ENCODE peak calls at places on chromosomes 2 and 18, in nine cellular contexts. One of them, this sample, is unnamed.

GRCh38 chr2:114010001-114010400 is 120.1 kb downstream of the ACTR3 start:
- DNase-seq in psoas muscle: no peak
- DNase-seq in colonic mucosa: no peak
- DNase-seq in GM13976: no peak
- DNase-seq in lung: no peak
- DNase-seq in choroid plexus epithelial cell: no peak
- DNase-seq in osteocyte: no peak
- DNase-seq in nephron progenitor cell: no peak
- DNase-seq in WTC11: no peak
- DNase-seq in this sample: no peak

GRCh38 chr2:74583504-74583903 is 29.0 kb downstream of the DOK1 start:
- DNase-seq in WTC11: no peak
- DNase-seq in nephron progenitor cell: no peak
- DNase-seq in GM13976: no peak
- DNase-seq in psoas muscle: no peak
- DNase-seq in lung: no peak
- DNase-seq in colonic mucosa: no peak
- DNase-seq in choroid plexus epithelial cell: peak; percentile 52
- DNase-seq in osteocyte: no peak
- DNase-seq in this sample: no peak

GRCh38 chr2:157480182-157480961 is 36.5 kb upstream of the CYTIP start:
- DNase-seq in colonic mucosa: peak; percentile 25
- DNase-seq in nephron progenitor cell: no peak
- DNase-seq in GM13976: peak; percentile 30
- DNase-seq in choroid plexus epithelial cell: peak; percentile 14
- DNase-seq in psoas muscle: peak; percentile 87
- DNase-seq in WTC11: no peak
- DNase-seq in lung: no peak
- DNase-seq in osteocyte: no peak
- DNase-seq in this sample: no peak

GRCh38 chr2:98280376-98281102 is 65.7 kb upstream of the CNGA3 start:
- DNase-seq in WTC11: peak; percentile 30
- DNase-seq in lung: peak; percentile 28
- DNase-seq in nephron progenitor cell: peak; percentile 63
- DNase-seq in colonic mucosa: peak; percentile 84
- DNase-seq in psoas muscle: no peak
- DNase-seq in osteocyte: no peak
- DNase-seq in GM13976: no peak
- DNase-seq in choroid plexus epithelial cell: peak; percentile 7
- DNase-seq in this sample: no peak

GRCh38 chr2:196415384-196415783 is 224.1 kb upstream of the CCDC150 start:
- DNase-seq in nephron progenitor cell: no peak
- DNase-seq in colonic mucosa: no peak
- DNase-seq in GM13976: peak; percentile 47
- DNase-seq in psoas muscle: no peak
- DNase-seq in osteocyte: no peak
- DNase-seq in WTC11: no peak
- DNase-seq in lung: no peak
- DNase-seq in choroid plexus epithelial cell: no peak
- DNase-seq in this sample: no peak

GRCh38 chr18:76558881-76559667 is 64.0 kb upstream of the ZNF516 start:
- DNase-seq in nephron progenitor cell: no peak
- DNase-seq in psoas muscle: no peak
- DNase-seq in osteocyte: peak; percentile 77
- DNase-seq in choroid plexus epithelial cell: no peak
- DNase-seq in colonic mucosa: peak; percentile 69
- DNase-seq in WTC11: no peak
- DNase-seq in lung: no peak
- DNase-seq in GM13976: no peak
- DNase-seq in this sample: no peak

GRCh38 chr2:113910110-113910717 is 20.3 kb downstream of the ACTR3 start:
- DNase-seq in choroid plexus epithelial cell: no peak
- DNase-seq in GM13976: no peak
- DNase-seq in colonic mucosa: no peak
- DNase-seq in psoas muscle: no peak
- DNase-seq in osteocyte: no peak
- DNase-seq in lung: no peak
- DNase-seq in WTC11: no peak
- DNase-seq in nephron progenitor cell: no peak
- DNase-seq in this sample: no peak

GRCh38 chr2:217952409-217952808 is 50.4 kb downstream of the TNS1 start:
- DNase-seq in GM13976: no peak
- DNase-seq in nephron progenitor cell: no peak
- DNase-seq in lung: no peak
- DNase-seq in colonic mucosa: no peak
- DNase-seq in choroid plexus epithelial cell: no peak
- DNase-seq in osteocyte: no peak
- DNase-seq in WTC11: no peak
- DNase-seq in psoas muscle: no peak
- DNase-seq in this sample: no peak

GRCh38 chr2:108370080-108370479 is 7.7 kb upstream of the SULT1C4 start:
- DNase-seq in lung: no peak
- DNase-seq in choroid plexus epithelial cell: no peak
- DNase-seq in colonic mucosa: no peak
- DNase-seq in GM13976: no peak
- DNase-seq in nephron progenitor cell: no peak
- DNase-seq in WTC11: no peak
- DNase-seq in psoas muscle: no peak
- DNase-seq in osteocyte: no peak
- DNase-seq in this sample: no peak

GRCh38 chr2:202378001-202378400 is 1.9 kb downstream of the BMPR2 start:
- DNase-seq in psoas muscle: no peak
- DNase-seq in nephron progenitor cell: no peak
- DNase-seq in colonic mucosa: no peak
- DNase-seq in choroid plexus epithelial cell: no peak
- DNase-seq in GM13976: no peak
- DNase-seq in osteocyte: no peak
- DNase-seq in WTC11: no peak
- DNase-seq in lung: no peak
- DNase-seq in this sample: no peak

GRCh38 chr2:237998530-237998929 is 31.7 kb downstream of the UBE2F start:
- DNase-seq in WTC11: no peak
- DNase-seq in colonic mucosa: no peak
- DNase-seq in lung: no peak
- DNase-seq in GM13976: peak; percentile 61
- DNase-seq in nephron progenitor cell: no peak
- DNase-seq in choroid plexus epithelial cell: peak; percentile 70
- DNase-seq in psoas muscle: no peak
- DNase-seq in osteocyte: no peak
- DNase-seq in this sample: no peak

GRCh38 chr2:15940661-15941482 is 522 bp downstream of the MYCN start:
- DNase-seq in psoas muscle: no peak
- DNase-seq in choroid plexus epithelial cell: no peak
- DNase-seq in WTC11: peak; percentile 25
- DNase-seq in osteocyte: no peak
- DNase-seq in GM13976: peak; percentile 40
- DNase-seq in colonic mucosa: peak; percentile 26
- DNase-seq in nephron progenitor cell: peak; percentile 43
- DNase-seq in lung: no peak
- DNase-seq in this sample: peak; percentile 19

GRCh38 chr2:167856190-167856589 is 391.2 kb downstream of the STK39 start:
- DNase-seq in psoas muscle: no peak
- DNase-seq in GM13976: no peak
- DNase-seq in WTC11: no peak
- DNase-seq in nephron progenitor cell: no peak
- DNase-seq in colonic mucosa: no peak
- DNase-seq in lung: no peak
- DNase-seq in osteocyte: no peak
- DNase-seq in choroid plexus epithelial cell: no peak
- DNase-seq in this sample: no peak

GRCh38 chr2:183248866-183249567 is 124.8 kb downstream of the NUP35 start:
- DNase-seq in psoas muscle: no peak
- DNase-seq in colonic mucosa: no peak
- DNase-seq in choroid plexus epithelial cell: peak; percentile 61
- DNase-seq in osteocyte: no peak
- DNase-seq in nephron progenitor cell: no peak
- DNase-seq in GM13976: peak; percentile 32
- DNase-seq in WTC11: no peak
- DNase-seq in lung: no peak
- DNase-seq in this sample: no peak
- TF ChIP-seq CTCF in psoas muscle: peak; percentile 60
- TF ChIP-seq CTCF in colonic mucosa: peak; percentile 49
- TF ChIP-seq CTCF in choroid plexus epithelial cell: peak; percentile 51
- TF ChIP-seq CTCF in osteocyte: peak; percentile 62
- TF ChIP-seq CTCF in nephron progenitor cell: peak; percentile 54
- TF ChIP-seq CTCF in GM13976: peak; percentile 31
- TF ChIP-seq CTCF in WTC11: peak; percentile 46
- TF ChIP-seq CTCF in lung: peak; percentile 26
- TF ChIP-seq CTCF in this sample: peak; percentile 74

GRCh38 chr18:40739029-40739428 is 1216.0 kb upstream of the PIK3C3 start:
- DNase-seq in osteocyte: no peak
- DNase-seq in GM13976: no peak
- DNase-seq in choroid plexus epithelial cell: no peak
- DNase-seq in colonic mucosa: no peak
- DNase-seq in lung: no peak
- DNase-seq in WTC11: no peak
- DNase-seq in nephron progenitor cell: no peak
- DNase-seq in psoas muscle: no peak
- DNase-seq in this sample: no peak
- TF ChIP-seq CTCF in osteocyte: no peak
- TF ChIP-seq CTCF in GM13976: no peak
- TF ChIP-seq CTCF in choroid plexus epithelial cell: no peak
- TF ChIP-seq CTCF in colonic mucosa: no peak
- TF ChIP-seq CTCF in lung: no peak
- TF ChIP-seq CTCF in WTC11: no peak
- TF ChIP-seq CTCF in nephron progenitor cell: no peak
- TF ChIP-seq CTCF in psoas muscle: no peak
- TF ChIP-seq CTCF in this sample: no peak

GRCh38 chr2:10158681-10159080 is 36.1 kb downstream of the RRM2 start:
- DNase-seq in colonic mucosa: no peak
- DNase-seq in choroid plexus epithelial cell: no peak
- DNase-seq in GM13976: no peak
- DNase-seq in WTC11: no peak
- DNase-seq in lung: no peak
- DNase-seq in psoas muscle: no peak
- DNase-seq in nephron progenitor cell: no peak
- DNase-seq in osteocyte: no peak
- DNase-seq in this sample: no peak

GRCh38 chr2:10160226-10160955 is 37.9 kb downstream of the RRM2 start:
- DNase-seq in WTC11: no peak
- DNase-seq in nephron progenitor cell: no peak
- DNase-seq in psoas muscle: no peak
- DNase-seq in colonic mucosa: no peak
- DNase-seq in lung: no peak
- DNase-seq in choroid plexus epithelial cell: no peak
- DNase-seq in osteocyte: no peak
- DNase-seq in GM13976: no peak
- DNase-seq in this sample: no peak

GRCh38 chr2:10159086-10159485 is 36.5 kb downstream of the RRM2 start:
- DNase-seq in osteocyte: no peak
- DNase-seq in GM13976: no peak
- DNase-seq in colonic mucosa: no peak
- DNase-seq in lung: no peak
- DNase-seq in choroid plexus epithelial cell: no peak
- DNase-seq in psoas muscle: no peak
- DNase-seq in WTC11: no peak
- DNase-seq in nephron progenitor cell: no peak
- DNase-seq in this sample: no peak

GRCh38 chr2:10159486-10160160 is 37.1 kb downstream of the RRM2 start:
- DNase-seq in nephron progenitor cell: no peak
- DNase-seq in choroid plexus epithelial cell: no peak
- DNase-seq in psoas muscle: no peak
- DNase-seq in WTC11: no peak
- DNase-seq in osteocyte: no peak
- DNase-seq in lung: no peak
- DNase-seq in colonic mucosa: no peak
- DNase-seq in GM13976: no peak
- DNase-seq in this sample: no peak

DNA sequence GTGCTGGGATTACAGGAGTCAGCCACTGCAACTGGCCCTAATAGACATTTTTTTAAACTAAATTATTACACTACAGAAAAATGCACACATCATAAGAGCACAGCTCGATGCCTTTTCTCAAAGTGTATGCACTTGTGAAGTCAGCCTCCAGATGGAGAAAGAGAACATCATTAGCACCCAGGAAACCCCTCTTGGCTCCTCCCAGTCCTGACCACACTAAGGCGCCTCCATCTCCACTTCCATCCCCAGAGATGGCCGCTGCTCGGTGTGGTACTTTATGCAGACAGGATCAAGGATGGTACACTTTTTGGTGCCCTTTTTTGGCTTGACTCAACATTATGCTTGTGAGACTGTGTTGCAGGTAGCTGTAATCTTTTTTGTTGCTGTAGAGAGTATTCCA is 34.8 kb downstream of the RRM2 start:
- DNase-seq in colonic mucosa: no peak
- DNase-seq in nephron progenitor cell: no peak
- DNase-seq in choroid plexus epithelial cell: peak; percentile 24
- DNase-seq in GM13976: no peak
- DNase-seq in lung: no peak
- DNase-seq in psoas muscle: no peak
- DNase-seq in WTC11: no peak
- DNase-seq in osteocyte: no peak
- DNase-seq in this sample: no peak
- TF ChIP-seq CTCF in colonic mucosa: no peak
- TF ChIP-seq CTCF in nephron progenitor cell: no peak
- TF ChIP-seq CTCF in choroid plexus epithelial cell: peak; percentile 11
- TF ChIP-seq CTCF in GM13976: no peak
- TF ChIP-seq CTCF in lung: no peak
- TF ChIP-seq CTCF in psoas muscle: no peak
- TF ChIP-seq CTCF in WTC11: no peak
- TF ChIP-seq CTCF in osteocyte: no peak
- TF ChIP-seq CTCF in this sample: no peak

GRCh38 chr2:236321430-236321829 is 57.2 kb upstream of the ASB18 start:
- DNase-seq in GM13976: no peak
- DNase-seq in lung: no peak
- DNase-seq in colonic mucosa: no peak
- DNase-seq in WTC11: no peak
- DNase-seq in psoas muscle: no peak
- DNase-seq in nephron progenitor cell: no peak
- DNase-seq in choroid plexus epithelial cell: no peak
- DNase-seq in osteocyte: no peak
- DNase-seq in this sample: no peak

GRCh38 chr2:236318401-236318800 is 54.2 kb upstream of the ASB18 start:
- DNase-seq in colonic mucosa: no peak
- DNase-seq in nephron progenitor cell: no peak
- DNase-seq in osteocyte: no peak
- DNase-seq in GM13976: no peak
- DNase-seq in psoas muscle: no peak
- DNase-seq in WTC11: no peak
- DNase-seq in lung: no peak
- DNase-seq in choroid plexus epithelial cell: no peak
- DNase-seq in this sample: no peak

GRCh38 chr2:236317938-236318396 is 53.8 kb upstream of the ASB18 start:
- DNase-seq in osteocyte: peak; percentile 60
- DNase-seq in GM13976: no peak
- DNase-seq in psoas muscle: no peak
- DNase-seq in WTC11: no peak
- DNase-seq in nephron progenitor cell: no peak
- DNase-seq in choroid plexus epithelial cell: no peak
- DNase-seq in colonic mucosa: peak; percentile 28
- DNase-seq in lung: peak; percentile 35
- DNase-seq in this sample: no peak

DNA sequence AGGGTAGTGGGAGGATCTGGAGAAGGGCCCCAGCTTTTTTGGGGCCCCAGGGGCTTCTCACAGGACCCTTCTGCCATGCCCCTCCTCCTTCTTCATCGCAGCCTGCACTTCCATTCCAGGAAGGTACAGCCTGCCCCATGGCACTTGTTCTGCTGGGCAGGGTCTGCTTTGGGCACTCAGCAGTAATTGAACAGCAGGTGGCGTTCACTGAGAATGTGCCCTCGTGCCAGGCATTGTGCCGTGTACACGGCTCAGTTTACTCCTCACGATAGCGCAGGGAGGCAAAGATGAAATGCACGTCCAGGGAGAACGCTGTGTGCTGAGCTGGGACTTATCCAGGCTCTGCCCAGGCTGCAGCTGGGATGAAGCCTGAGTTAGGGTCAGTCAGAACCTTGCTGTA is 54.8 kb upstream of the ASB18 start:
- DNase-seq in GM13976: no peak
- DNase-seq in lung: no peak
- DNase-seq in nephron progenitor cell: no peak
- DNase-seq in psoas muscle: no peak
- DNase-seq in choroid plexus epithelial cell: no peak
- DNase-seq in WTC11: no peak
- DNase-seq in osteocyte: peak; percentile 73
- DNase-seq in colonic mucosa: no peak
- DNase-seq in this sample: no peak
- TF ChIP-seq CTCF in GM13976: no peak
- TF ChIP-seq CTCF in lung: no peak
- TF ChIP-seq CTCF in nephron progenitor cell: no peak
- TF ChIP-seq CTCF in psoas muscle: no peak
- TF ChIP-seq CTCF in choroid plexus epithelial cell: no peak
- TF ChIP-seq CTCF in WTC11: no peak
- TF ChIP-seq CTCF in osteocyte: no peak
- TF ChIP-seq CTCF in colonic mucosa: no peak
- TF ChIP-seq CTCF in this sample: no peak

This sample was measured in endothelial cell.